ENCODE peak calls at places on chromosome 15, in four cellular contexts. F is GM12878, K is A549, X is K562. G is an unnamed sample.
A peak's percentile ranks its signal among the peaks of the same experiment; 100 is the strongest.

GRCh38 chr15:46815765-46816164 is 901.5 kb upstream of the SEMA6D start:
- DNase-seq in F (no peak), K (no peak), X (no peak), G (no peak)

GRCh38 chr15:71974211-71974610 is 143.7 kb downstream of the MYO9A start:
- DNase-seq in F (no peak), K (no peak), X (no peak), G (no peak)

GRCh38 chr15:96893159-96893906 is 562.8 kb downstream of the NR2F2 start:
- DNase-seq in F (no peak), K (no peak), X (no peak), G (no peak)

GRCh38 chr15:48590704-48591103 is 54.8 kb downstream of the FBN1 start:
- DNase-seq in F (no peak), K (no peak), X (peak; percentile 34), G (no peak)

GRCh38 chr15:28264166-28264565 is 57.8 kb downstream of the HERC2 start:
- DNase-seq in F (peak; percentile 28), K (no peak), X (no peak), G (no peak)

GRCh38 chr15:64883997-64884511 is 27.6 kb upstream of the ANKDD1A start:
- DNase-seq in F (peak; percentile 79), K (peak; percentile 92), X (no peak), G (peak; percentile 97)

GRCh38 chr15:63135804-63136203 is 14.1 kb downstream of the LACTB start:
- DNase-seq in F (no peak), K (no peak), X (no peak), G (peak; percentile 90)

GRCh38 chr15:37094542-37095196 is 5.7 kb downstream of the MEIS2 start:
- DNase-seq in F (no peak), K (no peak), X (no peak), G (peak; percentile 31)

GRCh38 chr15:31387483-31388118 is 61.0 kb downstream of the KLF13 start:
- DNase-seq in F (no peak), K (no peak), X (no peak), G (peak; percentile 18)

GRCh38 chr15:49438970-49439631 is 16.1 kb downstream of the FGF7 start:
- DNase-seq in F (peak; percentile 11), K (no peak), X (no peak), G (no peak)

GRCh38 chr15:97177135-97177704 is 783.3 kb upstream of the ARRDC4 start:
- DNase-seq in F (no peak), K (no peak), X (no peak), G (no peak)

GRCh38 chr15:80834906-80835305 is 55.7 kb downstream of the CEMIP start:
- DNase-seq in F (no peak), K (no peak), X (no peak), G (no peak)

GRCh38 chr15:61064653-61065052 is 164.4 kb downstream of the RORA start:
- DNase-seq in F (no peak), K (no peak), X (no peak), G (no peak)

GRCh38 chr15:66235866-66236265 is 17.7 kb downstream of the MEGF11 start:
- DNase-seq in F (no peak), K (no peak), X (no peak), G (no peak)

GRCh38 chr15:60353245-60353940 is 44.4 kb downstream of the ANXA2 start:
- DNase-seq in F (no peak), K (no peak), X (no peak), G (peak; percentile 76)

GRCh38 chr15:65421360-65422215 is 1.2 kb downstream of the IGDCC4 start:
- DNase-seq in F (no peak), K (no peak), X (peak; percentile 69), G (peak; percentile 73)

GRCh38 chr15:25690673-25691543 is 172.2 kb downstream of the ATP10A start:
- DNase-seq in F (no peak), K (no peak), X (no peak), G (peak; percentile 86)

GRCh38 chr15:22930782-22931484 is 49.2 kb downstream of the CYFIP1 start:
- DNase-seq in F (no peak), K (no peak), X (no peak), G (peak; percentile 27)

GRCh38 chr15:48086582-48086981 is 34.2 kb upstream of the SLC24A5 start:
- DNase-seq in F (no peak), K (no peak), X (no peak), G (no peak)

GRCh38 chr15:27089676-27090075 is 118.7 kb downstream of the GABRG3 start:
- DNase-seq in F (no peak), K (no peak), X (no peak), G (no peak)

GRCh38 chr15:45112143-45112591 is 1.8 kb downstream of the DUOX2 start:
- DNase-seq in F (no peak), K (no peak), X (no peak), G (no peak)

GRCh38 chr15:85314653-85315052 is 65.8 kb upstream of the AKAP13 start:
- DNase-seq in F (no peak), K (no peak), X (no peak), G (peak; percentile 73)

GRCh38 chr15:50577492-50577891 is 31.0 kb upstream of the USP50 start:
- DNase-seq in F (no peak), K (no peak), X (no peak), G (no peak)

GRCh38 chr15:33107950-33108349 is 86.6 kb downstream of the FMN1 start:
- DNase-seq in F (no peak), K (no peak), X (no peak), G (peak; percentile 54)

GRCh38 chr15:28178290-28178689 is 79.2 kb upstream of the OCA2 start:
- DNase-seq in F (no peak), K (no peak), X (no peak), G (no peak)

GRCh38 chr15:25784876-25785642 is 78.1 kb downstream of the ATP10A start:
- DNase-seq in F (no peak), K (no peak), X (no peak), G (peak; percentile 94)

GRCh38 chr15:57708047-57708446 is 1.5 kb downstream of the POLR2M start:
- DNase-seq in F (no peak), K (no peak), X (no peak), G (peak; percentile 64)

GRCh38 chr15:95804484-95804883 is 526.0 kb upstream of the NR2F2 start:
- DNase-seq in F (no peak), K (no peak), X (no peak), G (no peak)

GRCh38 chr15:40776537-40777141 is 6.9 kb downstream of the C15orf62 start:
- DNase-seq in F (no peak), K (no peak), X (no peak), G (peak; percentile 41)

GRCh38 chr15:89105147-89105546 is 16.9 kb downstream of the ABHD2 start:
- DNase-seq in F (no peak), K (no peak), X (no peak), G (peak; percentile 99)

GRCh38 chr15:75554717-75555116 is 24.4 kb downstream of the PTPN9 start:
- DNase-seq in F (no peak), K (no peak), X (no peak), G (peak; percentile 88)

GRCh38 chr15:25731411-25731810 is 131.7 kb downstream of the ATP10A start:
- DNase-seq in F (no peak), K (no peak), X (no peak), G (no peak)

GRCh38 chr15:96428742-96429141 is 98.2 kb downstream of the NR2F2 start:
- DNase-seq in F (no peak), K (no peak), X (no peak), G (peak; percentile 96)

GRCh38 chr15:49570174-49570573 is 50.4 kb downstream of the FAM227B start:
- DNase-seq in F (no peak), K (no peak), X (no peak), G (no peak)

GRCh38 chr15:39786444-39787056 is 3.9 kb upstream of the FSIP1 start:
- DNase-seq in F (no peak), K (peak; percentile 21), X (no peak), G (peak; percentile 75)

GRCh38 chr15:43067717-43068461 is 37.9 kb downstream of the UBR1 start:
- DNase-seq in F (no peak), K (no peak), X (no peak), G (peak; percentile 52)

GRCh38 chr15:34109775-34110663 is 8.1 kb downstream of the PGBD4 start:
- DNase-seq in F (no peak), K (peak; percentile 34), X (peak; percentile 28), G (peak; percentile 60)
- TF ChIP-seq ELK1 in F (no peak), K (no peak), X (no peak), G (no peak)

DNA sequence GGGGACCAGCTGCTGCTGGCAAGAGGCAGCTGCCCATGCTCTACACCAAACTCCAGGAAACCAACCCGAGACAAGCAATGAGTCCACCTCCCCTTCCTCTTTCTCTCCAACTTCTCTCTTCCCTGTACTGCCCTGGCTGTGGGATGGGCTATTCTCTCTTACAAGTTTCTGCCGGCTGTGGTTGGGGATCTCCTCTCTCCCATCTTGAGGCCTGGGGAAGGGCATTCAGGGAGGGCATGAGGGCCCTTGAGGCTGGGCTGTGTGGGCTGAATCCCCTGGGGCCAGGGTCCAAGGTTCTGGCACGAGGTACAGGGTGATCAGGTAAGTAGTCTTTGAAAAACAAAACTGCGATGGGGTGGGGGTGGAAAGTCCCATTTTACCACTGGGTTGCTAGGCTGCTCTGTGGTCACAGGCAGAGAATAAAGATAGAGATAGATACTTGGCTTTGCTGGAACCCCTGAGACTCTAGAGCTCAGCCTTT is 32.3 kb upstream of the CTSH start:
- DNase-seq in F (peak; percentile 91), K (no peak), X (no peak), G (no peak)
- TF ChIP-seq ELK1 in F (no peak), K (no peak), X (no peak), G (no peak)

GRCh38 chr15:77629070-77630030 is 3.4 kb downstream of the LINGO1 start:
- DNase-seq in F (no peak), K (no peak), X (no peak), G (no peak)

GRCh38 chr15:77630064-77630463 is 2.6 kb downstream of the LINGO1 start:
- DNase-seq in F (no peak), K (no peak), X (no peak), G (no peak)

GRCh38 chr15:77632760-77633133 is at the start of gene LINGO1:
- DNase-seq in F (no peak), K (peak; percentile 46), X (peak; percentile 78), G (no peak)

GRCh38 chr15:77631790-77632551 is 741 bp downstream of the LINGO1 start:
- DNase-seq in F (no peak), K (peak; percentile 34), X (peak; percentile 64), G (no peak)

DNA sequence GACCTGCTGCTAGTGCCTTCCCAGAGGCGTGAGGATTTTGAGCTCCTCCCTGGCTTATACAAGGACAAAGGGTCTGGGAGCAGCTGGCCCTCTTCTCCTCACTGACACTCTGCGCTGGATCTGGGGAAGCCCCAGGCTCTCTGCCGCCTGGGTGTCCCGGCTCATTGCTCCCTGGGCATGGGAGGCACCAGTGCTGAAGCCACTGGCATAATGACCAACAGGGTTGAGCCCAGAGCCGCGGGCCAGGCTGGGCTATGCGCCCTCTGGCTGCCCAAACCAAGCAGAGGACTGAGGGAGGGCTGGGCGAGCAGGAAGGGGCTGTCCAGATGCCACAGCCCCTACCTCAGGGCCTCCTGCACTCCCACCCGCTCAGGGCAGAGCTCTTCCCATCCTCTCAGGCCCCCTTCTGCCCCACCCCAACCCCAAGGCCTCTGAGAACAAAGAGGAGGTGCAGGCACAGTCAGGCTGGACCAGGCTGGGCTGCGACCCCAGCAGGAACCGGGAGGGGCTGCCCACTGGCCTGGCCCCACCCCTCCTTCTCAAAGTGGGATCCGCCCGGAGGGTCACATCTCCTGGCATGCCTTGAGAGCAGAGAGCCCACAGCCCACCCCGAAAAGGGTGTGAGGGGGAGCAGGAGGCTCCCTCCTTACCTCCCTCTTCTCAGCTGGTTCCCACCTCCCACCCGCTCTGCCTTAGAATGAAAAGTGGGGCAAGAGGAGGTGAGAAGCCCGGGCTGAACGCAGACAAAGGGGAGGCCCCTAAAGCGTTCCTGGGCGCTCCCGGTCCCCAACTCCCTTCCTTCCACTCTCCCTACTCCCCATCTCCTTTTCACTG is 1.5 kb downstream of the LINGO1 start:
- DNase-seq in F (no peak), K (no peak), X (no peak), G (no peak)
- TF ChIP-seq ELK1 in F (no peak), K (no peak), X (no peak), G (no peak)

GRCh38 chr15:74134387-74135027 is 4.1 kb downstream of the ISLR2 start:
- DNase-seq in F (no peak), K (no peak), X (no peak), G (peak; percentile 23)
- TF ChIP-seq ELK1 in F (no peak), K (no peak), X (no peak), G (no peak)